ENCODE peak calls at places on chromosomes 4 and X, in ten cellular contexts. B is smooth muscle cell of the brain vasculature, F is coronary artery, I is hepatocyte, X is T-cell, Y is GM13977, C is omental fat pad, V is HFFc6, K is putamen, U is left ventricle myocardium inferior. M is an unnamed sample.

GRCh38 chr4:88706574-88706973 is 8.9 kb upstream of the NAP1L5 start:
- DNase-seq in B (peak), F (no peak), I (peak), X (no peak), Y (no peak), C (no peak), V (peak), K (peak), U (no peak), M (no peak)

GRCh38 chr4:181966084-181966483 is 277.1 kb upstream of the TENM3 start:
- DNase-seq in B (no peak), F (no peak), I (no peak), X (no peak), Y (peak), C (no peak), V (peak), K (no peak), U (no peak), M (no peak)

GRCh38 chr4:20591571-20592455 is 108.4 kb upstream of the PACRGL start:
- DNase-seq in B (no peak), F (no peak), I (no peak), X (no peak), Y (no peak), C (no peak), V (no peak), K (no peak), U (no peak), M (no peak)

GRCh38 chr4:24211821-24212220 is 322.0 kb upstream of the PPARGC1A start:
- DNase-seq in B (no peak), F (no peak), I (no peak), X (no peak), Y (no peak), C (no peak), V (no peak), K (no peak), U (no peak), M (no peak)

GRCh38 chrX:25523574-25523973 is 507.8 kb upstream of the ARX start:
- DNase-seq in B (no peak), F (no peak), I (peak), X (no peak), Y (peak), C (no peak), V (no peak), K (peak), U (no peak), M (peak)

GRCh38 chr4:8919651-8920288 is 48.1 kb upstream of the HMX1 start:
- DNase-seq in B (no peak), F (peak), I (peak), X (no peak), Y (no peak), C (no peak), V (no peak), K (no peak), U (no peak), M (no peak)

GRCh38 chr4:29213020-29213419 is 1507.1 kb upstream of the PCDH7 start:
- DNase-seq in B (no peak), F (no peak), I (no peak), X (no peak), Y (no peak), C (no peak), V (no peak), K (no peak), U (no peak), M (no peak)

GRCh38 chr4:4327652-4328121 is 37.6 kb downstream of the ZBTB49 start:
- DNase-seq in B (no peak), F (no peak), I (peak), X (no peak), Y (no peak), C (no peak), V (no peak), K (no peak), U (peak), M (no peak)

GRCh38 chrX:44314259-44314734 is 29.2 kb downstream of the EFHC2 start:
- DNase-seq in B (no peak), F (no peak), I (peak), X (peak), Y (no peak), C (no peak), V (no peak), K (no peak), U (peak), M (no peak)

GRCh38 chr4:105022811-105023667 is 123.6 kb upstream of the TET2 start:
- DNase-seq in B (no peak), F (no peak), I (no peak), X (no peak), Y (no peak), C (no peak), V (peak), K (no peak), U (no peak), M (no peak)

GRCh38 chrX:87578978-87579377 is 61.4 kb downstream of the KLHL4 start:
- DNase-seq in B (no peak), F (no peak), I (no peak), X (no peak), Y (no peak), C (no peak), V (no peak), K (no peak), U (no peak), M (no peak)

GRCh38 chrX:57964975-57965374 is 54.7 kb upstream of the ZXDA start:
- DNase-seq in B (no peak), F (no peak), I (no peak), X (no peak), Y (no peak), C (no peak), V (peak), K (no peak), U (no peak), M (no peak)

GRCh38 chrX:15877380-15877779 is 22.8 kb upstream of the AP1S2 start:
- DNase-seq in B (no peak), F (no peak), I (no peak), X (no peak), Y (no peak), C (no peak), V (no peak), K (no peak), U (peak), M (no peak)

GRCh38 chr4:140935259-140935658 is 179.1 kb upstream of the TBC1D9 start:
- DNase-seq in B (no peak), F (no peak), I (peak), X (no peak), Y (no peak), C (no peak), V (peak), K (no peak), U (no peak), M (no peak)

GRCh38 chrX:458631-459061 is 71.9 kb upstream of the PPP2R3B start:
- DNase-seq in B (no peak), F (no peak), I (no peak), X (no peak), Y (no peak), C (no peak), V (no peak), K (no peak), U (no peak), M (no peak)

GRCh38 chr4:85318415-85318814 is 156.5 kb upstream of the ARHGAP24 start:
- DNase-seq in B (no peak), F (no peak), I (no peak), X (no peak), Y (no peak), C (no peak), V (no peak), K (no peak), U (no peak), M (no peak)

GRCh38 chr4:133129237-133129636 is 19.9 kb upstream of the PCDH10 start:
- DNase-seq in B (no peak), F (no peak), I (no peak), X (no peak), Y (no peak), C (no peak), V (peak), K (no peak), U (no peak), M (no peak)

GRCh38 chr4:70577220-70577927 is 14.7 kb upstream of the AMBN start:
- DNase-seq in B (no peak), F (no peak), I (peak), X (no peak), Y (no peak), C (no peak), V (no peak), K (no peak), U (no peak), M (no peak)

GRCh38 chrX:105744291-105744690 is 78.0 kb upstream of the NRK start:
- DNase-seq in B (no peak), F (no peak), I (no peak), X (no peak), Y (no peak), C (no peak), V (no peak), K (no peak), U (no peak), M (no peak)

GRCh38 chr4:26719954-26720552 is 136.2 kb downstream of the TBC1D19 start:
- DNase-seq in B (no peak), F (no peak), I (no peak), X (no peak), Y (no peak), C (no peak), V (peak), K (no peak), U (no peak), M (no peak)

GRCh38 chrX:101040197-101040596 is 11.7 kb downstream of the TRMT2B start:
- DNase-seq in B (no peak), F (no peak), I (no peak), X (no peak), Y (no peak), C (no peak), V (no peak), K (no peak), U (no peak), M (no peak)

GRCh38 chrX:70289168-70289792 is 447 bp downstream of the PDZD11 start:
- DNase-seq in B (no peak), F (no peak), I (no peak), X (no peak), Y (no peak), C (no peak), V (peak), K (no peak), U (no peak), M (no peak)

GRCh38 chr4:74072739-74073138 is 26.3 kb downstream of the CXCL2 start:
- DNase-seq in B (no peak), F (no peak), I (no peak), X (no peak), Y (no peak), C (no peak), V (no peak), K (no peak), U (no peak), M (no peak)

GRCh38 chr4:10490996-10491395 is 33.8 kb upstream of the ZNF518B start:
- DNase-seq in B (no peak), F (no peak), I (no peak), X (no peak), Y (no peak), C (no peak), V (no peak), K (no peak), U (no peak), M (no peak)